ENCODE peak calls at places on chromosomes 13 and 19, in ten cellular contexts. K is NCI-H524; U is colonic mucosa; D is OCI-M1; C is amygdala; T is stimulated activated CD8-positive, alpha-beta memory T cell treated with anti-CD3 and anti-CD28 coated beads, Interleukin-4, amount 100 ng/mL, for 1 hour; A is AG09309; Q is posterior cingulate gyrus; N is A549; O is endodermal cell. J is an unnamed sample.

GRCh38 chr19:2424686-2425621 is 2.4 kb downstream of the TIMM13 start:
- DNase-seq in K (no peak), U (no peak), D (no peak), C (no peak), T (no peak), A (peak; percentile 14), Q (peak; percentile 63), N (no peak), O (peak; percentile 91), J (no peak)

GRCh38 chr13:110726726-110727125 is 13.2 kb downstream of the ING1 start:
- DNase-seq in K (no peak), U (no peak), D (peak; percentile 17), C (no peak), T (no peak), A (no peak), Q (no peak), N (no peak), O (no peak), J (no peak)

GRCh38 chr13:45718063-45718462 is 15.9 kb downstream of the CBY2 start:
- DNase-seq in K (no peak), U (no peak), D (peak; percentile 49), C (no peak), T (no peak), A (no peak), Q (no peak), N (peak; percentile 24), O (peak; percentile 59), J (no peak)

GRCh38 chr13:93145199-93145598 is 81.4 kb upstream of the GPC6 start:
- DNase-seq in K (no peak), U (no peak), D (no peak), C (no peak), T (no peak), A (no peak), Q (no peak), N (no peak), O (peak; percentile 50), J (no peak)

GRCh38 chr13:76470991-76471390 is 415.2 kb downstream of the KCTD12 start:
- DNase-seq in K (no peak), U (no peak), D (no peak), C (no peak), T (no peak), A (no peak), Q (no peak), N (no peak), O (no peak), J (no peak)

GRCh38 chr19:42324655-42325307 is 654 bp upstream of the MEGF8 start:
- DNase-seq in K (no peak), U (peak; percentile 29), D (no peak), C (no peak), T (no peak), A (no peak), Q (no peak), N (no peak), O (peak; percentile 73), J (no peak)

GRCh38 chr13:82412749-82413148 is 1469.5 kb downstream of the SLITRK1 start:
- DNase-seq in K (no peak), U (no peak), D (peak; percentile 90), C (no peak), T (no peak), A (no peak), Q (no peak), N (no peak), O (no peak), J (no peak)

GRCh38 chr19:52602931-52603330 is 32.8 kb downstream of the ZNF701 start:
- DNase-seq in K (no peak), U (no peak), D (no peak), C (no peak), T (no peak), A (no peak), Q (no peak), N (no peak), O (no peak), J (no peak)

GRCh38 chr13:47908200-47908902 is 92.7 kb downstream of the SUCLA2 start:
- DNase-seq in K (no peak), U (no peak), D (peak; percentile 65), C (no peak), T (no peak), A (no peak), Q (no peak), N (no peak), O (no peak), J (no peak)

GRCh38 chr13:93766719-93767118 is 540.1 kb downstream of the GPC6 start:
- DNase-seq in K (no peak), U (no peak), D (no peak), C (no peak), T (no peak), A (no peak), Q (no peak), N (no peak), O (no peak), J (no peak)

GRCh38 chr13:50425772-50426171 is 410.5 kb downstream of the KCNRG start:
- DNase-seq in K (no peak), U (no peak), D (peak; percentile 22), C (no peak), T (no peak), A (no peak), Q (no peak), N (no peak), O (no peak), J (no peak)

GRCh38 chr13:38394777-38395504 is 45.3 kb downstream of the UFM1 start:
- DNase-seq in K (no peak), U (no peak), D (no peak), C (no peak), T (no peak), A (peak; percentile 13), Q (no peak), N (no peak), O (no peak), J (no peak)

GRCh38 chr13:111662895-111663294 is 342.5 kb downstream of the TEX29 start:
- DNase-seq in K (no peak), U (no peak), D (no peak), C (no peak), T (no peak), A (no peak), Q (no peak), N (no peak), O (no peak), J (no peak)